ENCODE peak calls at places on chromosomes 13 and 19, in nine cellular contexts. One of them, this sample, is unnamed.

GRCh38 chr19:38036707-38037106 is 129.7 kb downstream of the SIPA1L3 start:
- DNase-seq in SK-MEL-5: no peak
- DNase-seq in pancreas: no peak
- DNase-seq in ELF-1: no peak
- DNase-seq in anterior cingulate cortex: no peak
- DNase-seq in EL: no peak
- DNase-seq in left ventricle myocardium inferior: no peak
- DNase-seq in aorta: no peak
- DNase-seq in neural progenitor cell: no peak
- DNase-seq in this sample: no peak

GRCh38 chr13:21048901-21049655 is 12.3 kb downstream of the LATS2 start:
- DNase-seq in anterior cingulate cortex: no peak
- DNase-seq in neural progenitor cell: no peak
- DNase-seq in SK-MEL-5: no peak
- DNase-seq in ELF-1: no peak
- DNase-seq in left ventricle myocardium inferior: no peak
- DNase-seq in pancreas: no peak
- DNase-seq in EL: no peak
- DNase-seq in aorta: no peak
- DNase-seq in this sample: no peak

GRCh38 chr19:17718467-17718987 is 753 bp upstream of the MAP1S start:
- DNase-seq in ELF-1: no peak
- DNase-seq in pancreas: no peak
- DNase-seq in SK-MEL-5: no peak
- DNase-seq in EL: no peak
- DNase-seq in neural progenitor cell: peak
- DNase-seq in anterior cingulate cortex: no peak
- DNase-seq in aorta: no peak
- DNase-seq in left ventricle myocardium inferior: no peak
- DNase-seq in this sample: no peak

GRCh38 chr19:35853038-35853756 is 893 bp upstream of the NPHS1 start:
- DNase-seq in SK-MEL-5: no peak
- DNase-seq in aorta: no peak
- DNase-seq in left ventricle myocardium inferior: no peak
- DNase-seq in EL: no peak
- DNase-seq in anterior cingulate cortex: no peak
- DNase-seq in neural progenitor cell: no peak
- DNase-seq in pancreas: peak
- DNase-seq in ELF-1: no peak
- DNase-seq in this sample: no peak

GRCh38 chr13:77460195-77460594 is 75.3 kb upstream of the SCEL start:
- DNase-seq in left ventricle myocardium inferior: peak
- DNase-seq in pancreas: no peak
- DNase-seq in aorta: peak
- DNase-seq in EL: no peak
- DNase-seq in ELF-1: no peak
- DNase-seq in neural progenitor cell: no peak
- DNase-seq in SK-MEL-5: no peak
- DNase-seq in anterior cingulate cortex: no peak
- DNase-seq in this sample: no peak

GRCh38 chr19:1880611-1881392 is 4.5 kb downstream of the ABHD17A start:
- DNase-seq in aorta: no peak
- DNase-seq in neural progenitor cell: no peak
- DNase-seq in anterior cingulate cortex: no peak
- DNase-seq in SK-MEL-5: no peak
- DNase-seq in pancreas: no peak
- DNase-seq in left ventricle myocardium inferior: no peak
- DNase-seq in ELF-1: no peak
- DNase-seq in EL: no peak
- DNase-seq in this sample: no peak

GRCh38 chr19:14686411-14686810 is 3.4 kb upstream of the ZNF333 start:
- DNase-seq in SK-MEL-5: peak
- DNase-seq in left ventricle myocardium inferior: no peak
- DNase-seq in pancreas: no peak
- DNase-seq in EL: no peak
- DNase-seq in aorta: no peak
- DNase-seq in neural progenitor cell: peak
- DNase-seq in anterior cingulate cortex: no peak
- DNase-seq in ELF-1: peak
- DNase-seq in this sample: peak

GRCh38 chr19:55491546-55492360 is 3.5 kb downstream of the SSC5D start:
- DNase-seq in aorta: no peak
- DNase-seq in SK-MEL-5: no peak
- DNase-seq in pancreas: peak
- DNase-seq in EL: no peak
- DNase-seq in left ventricle myocardium inferior: no peak
- DNase-seq in neural progenitor cell: no peak
- DNase-seq in anterior cingulate cortex: no peak
- DNase-seq in ELF-1: no peak
- DNase-seq in this sample: no peak

GRCh38 chr13:48398450-48399095 is 14.3 kb downstream of the LPAR6 start:
- DNase-seq in EL: peak
- DNase-seq in neural progenitor cell: no peak
- DNase-seq in aorta: no peak
- DNase-seq in ELF-1: no peak
- DNase-seq in pancreas: no peak
- DNase-seq in anterior cingulate cortex: no peak
- DNase-seq in left ventricle myocardium inferior: no peak
- DNase-seq in SK-MEL-5: peak
- DNase-seq in this sample: no peak

GRCh38 chr13:63843766-63844699 is 2428.4 kb upstream of the PCDH20 start:
- DNase-seq in SK-MEL-5: no peak
- DNase-seq in ELF-1: no peak
- DNase-seq in EL: no peak
- DNase-seq in anterior cingulate cortex: no peak
- DNase-seq in pancreas: no peak
- DNase-seq in left ventricle myocardium inferior: no peak
- DNase-seq in neural progenitor cell: no peak
- DNase-seq in aorta: no peak
- DNase-seq in this sample: no peak

GRCh38 chr19:6099633-6100032 is 10.7 kb downstream of the RFX2 start:
- DNase-seq in ELF-1: no peak
- DNase-seq in EL: no peak
- DNase-seq in pancreas: no peak
- DNase-seq in anterior cingulate cortex: no peak
- DNase-seq in SK-MEL-5: no peak
- DNase-seq in aorta: no peak
- DNase-seq in left ventricle myocardium inferior: no peak
- DNase-seq in neural progenitor cell: no peak
- DNase-seq in this sample: no peak

GRCh38 chr13:23796546-23796945 is 92.7 kb downstream of the MIPEP start:
- DNase-seq in aorta: no peak
- DNase-seq in left ventricle myocardium inferior: no peak
- DNase-seq in ELF-1: no peak
- DNase-seq in neural progenitor cell: no peak
- DNase-seq in EL: no peak
- DNase-seq in SK-MEL-5: no peak
- DNase-seq in pancreas: no peak
- DNase-seq in anterior cingulate cortex: no peak
- DNase-seq in this sample: no peak

GRCh38 chr19:38429055-38429810 is 3.2 kb upstream of the RASGRP4 start:
- DNase-seq in aorta: no peak
- DNase-seq in ELF-1: no peak
- DNase-seq in anterior cingulate cortex: no peak
- DNase-seq in neural progenitor cell: no peak
- DNase-seq in pancreas: no peak
- DNase-seq in left ventricle myocardium inferior: no peak
- DNase-seq in SK-MEL-5: no peak
- DNase-seq in EL: no peak
- DNase-seq in this sample: peak

GRCh38 chr13:42137856-42138537 is 89.5 kb downstream of the DGKH start:
- DNase-seq in SK-MEL-5: no peak
- DNase-seq in anterior cingulate cortex: no peak
- DNase-seq in aorta: no peak
- DNase-seq in pancreas: no peak
- DNase-seq in left ventricle myocardium inferior: no peak
- DNase-seq in neural progenitor cell: no peak
- DNase-seq in ELF-1: no peak
- DNase-seq in EL: peak
- DNase-seq in this sample: no peak

GRCh38 chr19:33813391-33814101 is 16.9 kb downstream of the KCTD15 start:
- DNase-seq in aorta: no peak
- DNase-seq in anterior cingulate cortex: no peak
- DNase-seq in pancreas: no peak
- DNase-seq in left ventricle myocardium inferior: no peak
- DNase-seq in neural progenitor cell: no peak
- DNase-seq in ELF-1: no peak
- DNase-seq in SK-MEL-5: no peak
- DNase-seq in EL: no peak
- DNase-seq in this sample: no peak

GRCh38 chr19:41328157-41328817 is 18.3 kb downstream of the CCDC97 start:
- DNase-seq in aorta: no peak
- DNase-seq in EL: no peak
- DNase-seq in neural progenitor cell: no peak
- DNase-seq in anterior cingulate cortex: peak
- DNase-seq in left ventricle myocardium inferior: no peak
- DNase-seq in pancreas: no peak
- DNase-seq in ELF-1: no peak
- DNase-seq in SK-MEL-5: no peak
- DNase-seq in this sample: peak

GRCh38 chr13:90675129-90675528 is 672.4 kb upstream of the MIR17HG start:
- DNase-seq in anterior cingulate cortex: no peak
- DNase-seq in left ventricle myocardium inferior: no peak
- DNase-seq in aorta: no peak
- DNase-seq in ELF-1: no peak
- DNase-seq in neural progenitor cell: no peak
- DNase-seq in pancreas: no peak
- DNase-seq in EL: no peak
- DNase-seq in SK-MEL-5: no peak
- DNase-seq in this sample: no peak

GRCh38 chr19:5070922-5071321 is 102.0 kb downstream of the KDM4B start:
- DNase-seq in aorta: no peak
- DNase-seq in anterior cingulate cortex: no peak
- DNase-seq in ELF-1: no peak
- DNase-seq in pancreas: no peak
- DNase-seq in SK-MEL-5: no peak
- DNase-seq in neural progenitor cell: no peak
- DNase-seq in left ventricle myocardium inferior: no peak
- DNase-seq in EL: no peak
- DNase-seq in this sample: no peak

GRCh38 chr19:3057275-3057714 is 5.0 kb downstream of the TLE5 start:
- DNase-seq in pancreas: peak
- DNase-seq in left ventricle myocardium inferior: peak
- DNase-seq in anterior cingulate cortex: peak
- DNase-seq in EL: no peak
- DNase-seq in ELF-1: peak
- DNase-seq in neural progenitor cell: no peak
- DNase-seq in aorta: peak
- DNase-seq in SK-MEL-5: no peak
- DNase-seq in this sample: no peak

GRCh38 chr19:40804783-40805242 is 5.8 kb downstream of the EGLN2 start:
- DNase-seq in SK-MEL-5: no peak
- DNase-seq in EL: no peak
- DNase-seq in pancreas: no peak
- DNase-seq in anterior cingulate cortex: peak
- DNase-seq in ELF-1: no peak
- DNase-seq in aorta: no peak
- DNase-seq in neural progenitor cell: no peak
- DNase-seq in left ventricle myocardium inferior: no peak
- DNase-seq in this sample: no peak

GRCh38 chr13:24540236-24541126 is 27.9 kb upstream of the PARP4 start:
- DNase-seq in SK-MEL-5: no peak
- DNase-seq in EL: no peak
- DNase-seq in anterior cingulate cortex: no peak
- DNase-seq in aorta: no peak
- DNase-seq in left ventricle myocardium inferior: no peak
- DNase-seq in neural progenitor cell: peak
- DNase-seq in pancreas: no peak
- DNase-seq in ELF-1: peak
- DNase-seq in this sample: no peak

GRCh38 chr19:42113641-42114348 is 18.5 kb downstream of the POU2F2 start:
- DNase-seq in anterior cingulate cortex: no peak
- DNase-seq in pancreas: no peak
- DNase-seq in neural progenitor cell: no peak
- DNase-seq in ELF-1: peak
- DNase-seq in aorta: peak
- DNase-seq in EL: peak
- DNase-seq in left ventricle myocardium inferior: no peak
- DNase-seq in SK-MEL-5: peak
- DNase-seq in this sample: peak

GRCh38 chr19:39413903-39414608 is 1.6 kb downstream of the PLEKHG2 start:
- DNase-seq in anterior cingulate cortex: no peak
- DNase-seq in SK-MEL-5: no peak
- DNase-seq in ELF-1: no peak
- DNase-seq in EL: no peak
- DNase-seq in neural progenitor cell: peak
- DNase-seq in pancreas: peak
- DNase-seq in left ventricle myocardium inferior: no peak
- DNase-seq in aorta: peak
- DNase-seq in this sample: no peak

GRCh38 chr19:55581145-55581827 is 638 bp upstream of the ZNF579 start:
- DNase-seq in ELF-1: peak
- DNase-seq in SK-MEL-5: no peak
- DNase-seq in left ventricle myocardium inferior: no peak
- DNase-seq in pancreas: no peak
- DNase-seq in aorta: no peak
- DNase-seq in anterior cingulate cortex: no peak
- DNase-seq in EL: peak
- DNase-seq in neural progenitor cell: peak
- DNase-seq in this sample: peak

GRCh38 chr19:16394111-16394510 is 69.5 kb downstream of the KLF2 start:
- DNase-seq in ELF-1: no peak
- DNase-seq in anterior cingulate cortex: no peak
- DNase-seq in neural progenitor cell: no peak
- DNase-seq in SK-MEL-5: no peak
- DNase-seq in EL: no peak
- DNase-seq in pancreas: no peak
- DNase-seq in aorta: no peak
- DNase-seq in left ventricle myocardium inferior: no peak
- DNase-seq in this sample: no peak

GRCh38 chr13:45662122-45662521 is 40.0 kb upstream of the CBY2 start:
- DNase-seq in ELF-1: no peak
- DNase-seq in anterior cingulate cortex: no peak
- DNase-seq in neural progenitor cell: no peak
- DNase-seq in aorta: no peak
- DNase-seq in pancreas: no peak
- DNase-seq in EL: no peak
- DNase-seq in SK-MEL-5: no peak
- DNase-seq in left ventricle myocardium inferior: no peak
- DNase-seq in this sample: no peak

GRCh38 chr19:54390942-54391577 is 24.2 kb upstream of the TTYH1 start:
- DNase-seq in anterior cingulate cortex: peak
- DNase-seq in ELF-1: peak
- DNase-seq in SK-MEL-5: peak
- DNase-seq in EL: peak
- DNase-seq in left ventricle myocardium inferior: no peak
- DNase-seq in aorta: no peak
- DNase-seq in neural progenitor cell: peak
- DNase-seq in pancreas: peak
- DNase-seq in this sample: peak

GRCh38 chr13:69319659-69320058 is 788.0 kb upstream of the ATXN8OS start:
- DNase-seq in aorta: no peak
- DNase-seq in SK-MEL-5: no peak
- DNase-seq in pancreas: no peak
- DNase-seq in anterior cingulate cortex: no peak
- DNase-seq in EL: no peak
- DNase-seq in neural progenitor cell: no peak
- DNase-seq in left ventricle myocardium inferior: no peak
- DNase-seq in ELF-1: no peak
- DNase-seq in this sample: no peak

GRCh38 chr19:49861541-49862410 is 5.6 kb downstream of the PNKP start:
- DNase-seq in SK-MEL-5: no peak
- DNase-seq in pancreas: peak
- DNase-seq in left ventricle myocardium inferior: no peak
- DNase-seq in aorta: peak
- DNase-seq in neural progenitor cell: no peak
- DNase-seq in anterior cingulate cortex: no peak
- DNase-seq in EL: no peak
- DNase-seq in ELF-1: peak
- DNase-seq in this sample: no peak

GRCh38 chr13:113672002-113672651 is 5.1 kb downstream of the GRK1 start:
- DNase-seq in neural progenitor cell: no peak
- DNase-seq in EL: no peak
- DNase-seq in pancreas: peak
- DNase-seq in ELF-1: no peak
- DNase-seq in aorta: peak
- DNase-seq in left ventricle myocardium inferior: peak
- DNase-seq in anterior cingulate cortex: no peak
- DNase-seq in SK-MEL-5: no peak
- DNase-seq in this sample: no peak

GRCh38 chr19:35643255-35644205 is 2.0 kb downstream of the ETV2 start:
- DNase-seq in EL: peak
- DNase-seq in anterior cingulate cortex: peak
- DNase-seq in left ventricle myocardium inferior: peak
- DNase-seq in ELF-1: peak
- DNase-seq in aorta: peak
- DNase-seq in SK-MEL-5: peak
- DNase-seq in neural progenitor cell: peak
- DNase-seq in pancreas: peak
- DNase-seq in this sample: peak